ENCODE peak calls at places on chromosomes 12 and 14, in nine cellular contexts. B, T, M, U, W, S, Y, P and I are unnamed samples.

GRCh38 chr14:74302160-74302628 is 540 bp downstream of the ABCD4 start:
- DNase-seq in M (peak), Y (no peak), W (peak), B (peak), T (no peak), P (peak), S (peak), U (peak), I (no peak)

GRCh38 chr14:90383731-90384542 is 12.9 kb upstream of the CALM1 start:
- DNase-seq in P (no peak), U (peak), W (peak), M (peak), Y (peak), T (peak), B (peak), S (no peak), I (peak)

GRCh38 chr14:102831163-102831804 is 54.0 kb downstream of the TRAF3 start:
- DNase-seq in P (no peak), W (no peak), B (no peak), T (no peak), S (no peak), M (no peak), Y (no peak), U (no peak), I (no peak)

GRCh38 chr12:41932470-41932991 is 212.1 kb downstream of the GXYLT1 start:
- DNase-seq in P (peak), T (no peak), Y (peak), U (peak), M (no peak), W (peak), S (no peak), B (peak), I (peak)

GRCh38 chr12:127270193-127270592 is 996.8 kb upstream of the TMEM132C start:
- DNase-seq in M (peak), Y (no peak), S (no peak), B (no peak), P (no peak), U (peak), T (no peak), W (no peak), I (no peak)

GRCh38 chr14:24818054-24818822 is 184.2 kb upstream of the GZMB start:
- DNase-seq in Y (no peak), M (no peak), T (no peak), S (no peak), W (no peak), U (no peak), B (no peak), P (no peak), I (no peak)

GRCh38 chr12:30110970-30111586 is 327.3 kb upstream of the TMTC1 start:
- DNase-seq in T (no peak), B (no peak), W (no peak), S (no peak), P (no peak), U (peak), Y (peak), M (peak), I (no peak)

GRCh38 chr12:120466560-120467315 is 2.8 kb downstream of the SRSF9 start:
- DNase-seq in W (peak), U (peak), S (no peak), P (no peak), M (peak), B (no peak), Y (no peak), T (peak), I (peak)

GRCh38 chr14:24238123-24238522 is 4.3 kb downstream of the TINF2 start:
- DNase-seq in Y (no peak), U (no peak), P (no peak), B (no peak), M (no peak), T (no peak), W (no peak), S (no peak), I (no peak)

GRCh38 chr12:52307836-52308806 is 13.1 kb downstream of the KRT83 start:
- DNase-seq in P (no peak), Y (peak), U (peak), M (peak), W (peak), B (no peak), S (no peak), T (peak), I (peak)

GRCh38 chr14:35999264-35999663 is 173.1 kb downstream of the BRMS1L start:
- DNase-seq in Y (no peak), B (no peak), P (no peak), T (no peak), W (no peak), U (no peak), S (no peak), M (no peak), I (no peak)

GRCh38 chr14:78141590-78141989 is 28.6 kb upstream of the NRXN3 start:
- DNase-seq in Y (no peak), M (no peak), W (no peak), S (no peak), U (no peak), B (no peak), P (no peak), T (no peak), I (no peak)

GRCh38 chr14:105168093-105168420 is 519 bp downstream of the JAG2 start:
- DNase-seq in Y (no peak), U (no peak), S (no peak), W (no peak), P (no peak), T (no peak), B (no peak), M (no peak), I (no peak)

GRCh38 chr14:73787760-73788508 is 63.7 kb upstream of the PTGR2 start:
- DNase-seq in U (peak), M (peak), S (no peak), T (peak), B (peak), P (peak), Y (no peak), W (no peak), I (no peak)

GRCh38 chr14:102655154-102655553 is 62.7 kb downstream of the RCOR1 start:
- DNase-seq in S (no peak), U (peak), M (peak), W (no peak), B (no peak), T (no peak), Y (no peak), P (no peak), I (no peak)

GRCh38 chr14:67436006-67436866 is 24.3 kb upstream of the PLEK2 start:
- DNase-seq in P (no peak), B (no peak), M (no peak), Y (no peak), T (no peak), U (no peak), W (no peak), S (no peak), I (no peak)

GRCh38 chr12:87728936-87729593 is 300.1 kb downstream of the C12orf50 start:
- DNase-seq in W (no peak), M (peak), Y (no peak), T (no peak), P (no peak), S (no peak), U (no peak), B (no peak), I (no peak)

GRCh38 chr14:25015761-25016160 is 34.2 kb downstream of the STXBP6 start:
- DNase-seq in Y (no peak), T (no peak), W (no peak), S (no peak), B (no peak), P (no peak), U (no peak), M (no peak), I (no peak)

GRCh38 chr12:88665051-88665450 is 84.8 kb upstream of the KITLG start:
- DNase-seq in P (no peak), T (no peak), M (peak), S (no peak), B (no peak), U (peak), W (no peak), Y (no peak), I (no peak)

GRCh38 chr14:54106802-54107377 is 150.3 kb upstream of the BMP4 start:
- DNase-seq in S (no peak), B (no peak), P (no peak), M (no peak), Y (no peak), T (no peak), W (no peak), U (peak), I (no peak)

GRCh38 chr14:105072381-105072861 is 7.2 kb upstream of the GPR132 start:
- DNase-seq in M (no peak), P (no peak), U (no peak), S (no peak), Y (no peak), T (no peak), B (no peak), W (no peak), I (peak)

GRCh38 chr14:37150414-37150813 is 22.0 kb downstream of the SLC25A21 start:
- DNase-seq in T (no peak), S (no peak), Y (peak), U (peak), B (peak), M (peak), P (no peak), W (no peak), I (no peak)

GRCh38 chr12:581321-581720 is 81.9 kb downstream of the NINJ2 start:
- DNase-seq in M (no peak), S (no peak), U (no peak), B (no peak), P (no peak), Y (no peak), W (no peak), T (no peak), I (no peak)

GRCh38 chr14:103746706-103747105 is 31.1 kb downstream of the ZFYVE21 start:
- DNase-seq in W (no peak), B (no peak), T (no peak), S (no peak), P (no peak), Y (no peak), M (peak), U (peak), I (peak)

GRCh38 chr12:128914908-128915563 is 61.8 kb downstream of the GLT1D1 start:
- DNase-seq in W (peak), M (no peak), T (peak), B (peak), U (no peak), Y (no peak), S (peak), P (peak), I (no peak)